ENCODE peak calls at places on chromosome X, in seven cellular contexts. J is fibroblast of pulmonary artery, P is stomach, R is lower lobe of right lung, Y is NCI-H524 treated with DMSO at 0.1 percent for 48 hours, Q is pancreas, S is tibial artery. X is an unnamed sample.

GRCh38 chrX:131841496-131842410 is 181.3 kb upstream of the STK26 start:
- DNase-seq in J (peak), P (peak), R (no peak), Y (peak), Q (no peak), S (no peak), X (no peak)

GRCh38 chrX:136380010-136380769 is 79.4 kb downstream of the ADGRG4 start:
- DNase-seq in J (no peak), P (no peak), R (no peak), Y (no peak), Q (no peak), S (no peak), X (no peak)

GRCh38 chrX:24294619-24295018 is 19.2 kb downstream of the SUPT20HL2 start:
- DNase-seq in J (peak), P (no peak), R (no peak), Y (no peak), Q (no peak), S (peak), X (no peak)

GRCh38 chrX:77160301-77160700 is 286.9 kb upstream of the FGF16 start:
- DNase-seq in J (peak), P (no peak), R (no peak), Y (no peak), Q (no peak), S (no peak), X (no peak)

GRCh38 chrX:40931921-40932320 is 153.3 kb upstream of the USP9X start:
- DNase-seq in J (peak), P (no peak), R (no peak), Y (no peak), Q (no peak), S (no peak), X (no peak)

GRCh38 chrX:11908371-11908770 is 150.3 kb downstream of the MSL3 start:
- DNase-seq in J (peak), P (no peak), R (no peak), Y (no peak), Q (no peak), S (no peak), X (no peak)

GRCh38 chrX:122565952-122566351 is 618.1 kb upstream of the GRIA3 start:
- DNase-seq in J (peak), P (no peak), R (no peak), Y (no peak), Q (no peak), S (no peak), X (no peak)

GRCh38 chrX:112819013-112819635 is 21.5 kb downstream of the AMOT start:
- DNase-seq in J (peak), P (no peak), R (no peak), Y (no peak), Q (no peak), S (no peak), X (no peak)

GRCh38 chrX:118976599-118977340 is 2.4 kb downstream of the LONRF3 start:
- DNase-seq in J (no peak), P (peak), R (peak), Y (no peak), Q (peak), S (peak), X (peak)

GRCh38 chrX:47311857-47312774 is 58.3 kb upstream of the ZNF157 start:
- DNase-seq in J (peak), P (peak), R (peak), Y (no peak), Q (peak), S (peak), X (no peak)

X was measured in suprapubic skin.